ENCODE peak calls at places on chromosomes 12 and 14, in ten cellular contexts. K is HCT116, H is IMR-90, S is GM12878, I is esophagus squamous epithelium, B is A549, X is transverse colon, E is prostate gland, N is stomach, Q is body of pancreas. Y is an unnamed sample. For H3K4me1, the result is how much of the 10 kb centered on the place peaks cover.

GRCh38 chr12:55372521-55372920 is 9.7 kb downstream of the OR6C75 start:
- DNase-seq in S (no peak), X (no peak), Q (no peak), K (no peak), I (no peak), N (no peak), B (no peak), H (no peak), E (no peak), Y (no peak)

GRCh38 chr12:77130193-77130592 is 64.8 kb upstream of the E2F7 start:
- DNase-seq in H (no peak), X (no peak), Q (no peak), I (no peak), E (no peak), N (no peak), B (no peak), K (no peak), S (no peak), Y (no peak)

GRCh38 chr12:6526766-6527525 is 7.4 kb upstream of the GAPDH start:
- DNase-seq in X (no peak), H (no peak), Q (no peak), I (no peak), S (no peak), N (no peak), K (no peak), E (no peak), B (no peak), Y (no peak)

GRCh38 chr12:34347367-34347766 is 325.1 kb downstream of the ALG10 start:
- DNase-seq in E (no peak), H (no peak), B (peak), Q (no peak), S (no peak), N (no peak), X (no peak), K (no peak), I (no peak), Y (no peak)

GRCh38 chr12:26631846-26632245 is 201.1 kb downstream of the ITPR2 start:
- DNase-seq in I (no peak), K (no peak), S (no peak), H (peak), B (no peak), X (no peak), E (no peak), N (no peak), Q (no peak), Y (no peak)

GRCh38 chr12:76275511-76276093 is 72.6 kb downstream of the BBS10 start:
- DNase-seq in B (no peak), N (no peak), H (no peak), E (no peak), I (no peak), Q (no peak), X (no peak), K (no peak), S (no peak), Y (no peak)

GRCh38 chr14:23727566-23728335 is 91.6 kb downstream of the DHRS2 start:
- DNase-seq in I (no peak), S (no peak), H (peak), N (no peak), B (peak), E (no peak), K (peak), Q (peak), X (no peak), Y (no peak)

GRCh38 chr12:75820848-75821578 is 210.6 kb downstream of the PHLDA1 start:
- DNase-seq in N (no peak), S (no peak), K (no peak), Q (peak), B (peak), X (peak), H (peak), E (no peak), I (peak), Y (no peak)

GRCh38 chr14:59897757-59898383 is 22.1 kb upstream of the LRRC9 start:
- DNase-seq in S (no peak), B (peak), E (peak), X (peak), K (peak), Q (peak), H (no peak), N (peak), I (no peak), Y (no peak)

GRCh38 chr14:42110167-42110566 is 503.5 kb downstream of the LRFN5 start:
- DNase-seq in H (peak), N (no peak), E (no peak), S (no peak), X (no peak), K (no peak), B (peak), I (no peak), Q (no peak), Y (no peak)

GRCh38 chr14:63940387-63940786 is 87.6 kb downstream of the SYNE2 start:
- DNase-seq in X (no peak), H (no peak), I (no peak), B (no peak), N (no peak), S (no peak), K (no peak), Q (no peak), E (no peak), Y (no peak)

GRCh38 chr14:83163016-83163415 is 1629.4 kb upstream of the SEL1L start:
- DNase-seq in N (no peak), K (no peak), Q (no peak), X (no peak), I (no peak), B (no peak), E (no peak), S (no peak), H (peak), Y (no peak)

GRCh38 chr12:27901959-27902358 is 70.6 kb downstream of the PTHLH start:
- DNase-seq in Q (no peak), N (no peak), H (peak), K (no peak), I (no peak), S (no peak), B (no peak), E (no peak), X (no peak), Y (no peak)

GRCh38 chr14:105660816-105661531 is 134.6 kb downstream of the TMEM121 start:
- DNase-seq in E (no peak), Q (no peak), X (no peak), I (no peak), B (no peak), S (no peak), H (no peak), K (no peak), N (no peak), Y (no peak)

GRCh38 chr12:114166360-114166759 is 200.2 kb upstream of the RBM19 start:
- DNase-seq in S (no peak), E (no peak), X (no peak), N (no peak), I (no peak), B (peak), K (peak), Q (peak), H (peak), Y (no peak)

GRCh38 chr12:23895792-23896218 is 53.7 kb downstream of the SOX5 start:
- DNase-seq in E (no peak), Q (no peak), S (no peak), N (no peak), H (no peak), K (no peak), X (no peak), I (no peak), B (no peak), Y (no peak)

GRCh38 chr14:94173471-94173884 is 644 bp upstream of the PPP4R4 start:
- DNase-seq in X (peak), K (no peak), N (no peak), I (no peak), B (no peak), Q (no peak), E (peak), S (no peak), H (no peak), Y (no peak)

GRCh38 chr12:42921741-42922511 is 332.4 kb upstream of the PRICKLE1 start:
- DNase-seq in I (no peak), N (no peak), E (peak), K (no peak), Q (no peak), S (no peak), X (no peak), H (peak), B (peak), Y (no peak)

GRCh38 chr12:95731519-95731958 is 59.0 kb downstream of the NTN4 start:
- DNase-seq in I (no peak), Q (no peak), X (no peak), K (no peak), N (no peak), B (no peak), S (peak), H (no peak), E (no peak), Y (no peak)

GRCh38 chr12:57591567-57592325 is 754 bp downstream of the PIP4K2C start:
- DNase-seq in N (peak), I (no peak), K (no peak), Q (peak), S (no peak), H (peak), X (peak), E (no peak), B (no peak), Y (no peak)

GRCh38 chr12:112992541-112993398 is 14.5 kb downstream of the OAS2 start:
- DNase-seq in K (peak), B (peak), I (no peak), Q (peak), S (no peak), E (peak), X (peak), N (peak), H (peak), Y (peak)

GRCh38 chr12:8590842-8591545 is 21.7 kb downstream of the AICDA start:
- DNase-seq in I (no peak), E (no peak), K (no peak), N (no peak), H (no peak), Q (no peak), S (no peak), B (no peak), X (no peak), Y (no peak)

GRCh38 chr14:101078892-101079221 is 175.3 kb upstream of the RTL1 start:
- DNase-seq in E (no peak), I (no peak), N (peak), K (no peak), X (peak), H (no peak), B (no peak), Q (no peak), S (no peak), Y (no peak)

GRCh38 chr12:11823043-11823442 is 173.6 kb downstream of the ETV6 start:
- DNase-seq in B (no peak), H (peak), K (no peak), X (no peak), Q (no peak), I (no peak), N (no peak), S (no peak), E (no peak), Y (no peak)

GRCh38 chr12:126554599-126554998 is 1489.4 kb downstream of the AACS start:
- DNase-seq in E (no peak), K (no peak), B (no peak), I (no peak), X (no peak), S (no peak), H (no peak), Q (no peak), N (no peak), Y (no peak)

GRCh38 chr12:108799528-108800243 is 57.7 kb downstream of the SSH1 start:
- DNase-seq in Q (no peak), B (no peak), S (no peak), I (no peak), N (no peak), H (no peak), E (no peak), X (no peak), K (no peak), Y (no peak)
- H3K4me1 ChIP-seq in Q (under half), B (under half), S (under half), I (under half), N (half or more), H (under half), E (under half), X (under half), K (under half), Y (under half)

DNA sequence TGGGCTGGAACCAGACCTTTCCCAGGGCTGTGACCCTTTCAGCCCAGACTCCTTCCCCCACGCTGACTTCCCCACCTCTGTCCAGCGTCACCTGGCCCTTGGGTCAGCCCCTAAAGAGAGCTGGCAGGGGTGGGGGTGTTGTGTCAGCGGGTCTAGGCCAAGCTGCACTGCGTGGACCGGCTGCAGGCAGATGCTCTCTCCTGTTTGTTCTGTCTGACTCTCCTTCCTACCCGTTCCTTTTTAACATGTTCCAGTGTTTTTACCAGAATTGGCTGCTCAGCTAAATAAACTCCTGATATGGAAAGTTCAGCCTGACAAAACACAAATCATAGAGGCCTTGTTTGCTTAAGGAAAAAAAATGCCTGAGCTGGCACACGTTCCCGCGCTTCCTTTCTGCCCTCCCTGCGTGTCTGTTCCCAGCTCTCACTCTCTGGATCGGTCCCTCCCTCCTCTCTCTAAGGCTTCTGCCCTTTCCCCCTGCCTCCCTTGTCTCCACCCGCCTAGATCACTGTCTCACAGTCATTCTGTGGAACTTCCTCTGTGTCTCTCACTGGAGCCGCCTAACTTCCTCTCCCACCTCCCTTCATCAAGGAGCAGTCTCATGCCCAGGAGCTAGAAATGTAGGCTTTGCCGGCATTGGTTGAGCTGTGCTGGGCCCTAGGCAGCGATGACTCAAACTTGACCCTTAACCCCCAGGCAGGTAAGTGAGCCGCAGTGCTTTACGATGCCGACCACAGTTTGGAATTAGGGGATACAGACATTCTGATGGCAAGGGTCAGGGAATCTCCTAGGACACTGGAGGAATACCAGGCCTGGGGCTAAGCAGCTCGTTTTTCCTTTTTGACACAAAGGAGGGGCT is 15.5 kb upstream of the MLXIP start:
- DNase-seq in K (peak), B (peak), Q (peak), E (peak), S (no peak), X (peak), I (no peak), N (peak), H (peak), Y (peak)
- TF ChIP-seq POLR2A in K (peak), B (no peak), Q (peak), E (no peak), S (no peak), X (peak), I (no peak), N (no peak), H (no peak), Y (no peak)

GRCh38 chr12:54028324-54029201 is at the start of gene HOXC6:
- DNase-seq in I (no peak), H (no peak), X (no peak), Q (no peak), S (no peak), E (no peak), B (peak), N (no peak), K (no peak), Y (no peak)
- H3K4me3 ChIP-seq in I (peak), H (peak), X (no peak), Q (no peak), S (peak), E (no peak), B (peak), N (peak), K (no peak), Y (peak)

GRCh38 chr14:104146651-104147345 is 8.4 kb downstream of the KIF26A start:
- DNase-seq in Q (no peak), E (no peak), I (no peak), N (no peak), X (no peak), B (no peak), H (no peak), K (no peak), S (no peak), Y (peak)
- H3K4me1 ChIP-seq in Q (under half), E (under half), I (under half), N (under half), X (under half), B (under half), H (under half), K (under half), S (under half), Y (under half)

DNA sequence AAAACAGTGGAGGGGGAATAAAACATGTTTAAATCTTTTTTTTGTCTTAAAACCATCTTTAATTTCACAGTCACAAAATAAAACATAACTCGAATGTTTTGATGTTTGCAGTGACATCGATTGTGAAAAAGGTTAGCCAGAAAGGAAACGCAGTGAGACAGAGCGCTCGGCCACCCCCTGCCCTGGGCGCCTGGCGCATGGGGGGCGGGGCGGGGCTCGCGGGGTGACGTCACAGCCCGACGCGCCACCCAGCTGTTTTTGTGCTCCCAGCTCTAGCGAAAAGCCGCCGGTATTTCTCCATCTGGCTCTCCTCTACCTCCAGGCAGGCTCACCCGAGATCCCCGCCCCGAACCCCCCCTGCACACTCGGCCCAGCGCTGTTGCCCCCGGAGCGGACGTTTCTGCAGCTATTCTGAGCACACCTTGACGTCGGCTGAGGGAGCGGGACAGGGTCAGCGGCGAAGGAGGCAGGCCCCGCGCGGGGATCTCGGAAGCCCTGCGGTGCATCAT is at the start of gene GABARAPL1:
- DNase-seq in X (peak), N (peak), Q (peak), B (peak), S (no peak), I (peak), H (peak), K (peak), E (peak), Y (peak)
- TF ChIP-seq POLR2A in X (peak), N (peak), Q (peak), B (no peak), S (no peak), I (no peak), H (peak), K (no peak), E (peak), Y (no peak)

GRCh38 chr12:16555630-16556029 is 50.3 kb downstream of the LMO3 start:
- DNase-seq in E (no peak), B (no peak), Q (no peak), I (no peak), S (no peak), X (no peak), K (no peak), H (peak), N (no peak), Y (no peak)

GRCh38 chr12:16564675-16565074 is 41.3 kb downstream of the LMO3 start:
- DNase-seq in E (no peak), X (no peak), K (no peak), N (no peak), B (no peak), Q (no peak), I (no peak), S (no peak), H (no peak), Y (no peak)

GRCh38 chr12:16562413-16562812 is 43.5 kb downstream of the LMO3 start:
- DNase-seq in E (no peak), N (no peak), S (no peak), K (no peak), Q (no peak), H (no peak), I (no peak), X (no peak), B (no peak), Y (no peak)

GRCh38 chr12:16563519-16563918 is 42.4 kb downstream of the LMO3 start:
- DNase-seq in Q (no peak), B (no peak), H (no peak), I (no peak), S (no peak), N (no peak), E (no peak), X (no peak), K (no peak), Y (no peak)

GRCh38 chr12:16560273-16560672 is 45.7 kb downstream of the LMO3 start:
- DNase-seq in H (no peak), S (no peak), I (no peak), X (no peak), B (no peak), Q (no peak), K (no peak), E (no peak), N (no peak), Y (no peak)
- H3K4me3 ChIP-seq in H (no peak), S (no peak), I (no peak), X (no peak), B (no peak), Q (no peak), K (no peak), E (no peak), N (no peak), Y (no peak)

GRCh38 chr14:55120466-55121144 is 8.4 kb upstream of the LGALS3 start:
- DNase-seq in K (no peak), X (peak), B (no peak), Q (peak), E (no peak), N (peak), I (no peak), H (no peak), S (no peak), Y (no peak)

GRCh38 chr14:55122441-55122986 is 6.5 kb upstream of the LGALS3 start:
- DNase-seq in S (no peak), B (no peak), X (peak), N (peak), H (peak), I (no peak), K (no peak), E (peak), Q (peak), Y (no peak)

GRCh38 chr14:55123101-55123500 is 6.0 kb upstream of the LGALS3 start:
- DNase-seq in E (no peak), B (no peak), N (no peak), K (no peak), X (no peak), H (peak), I (no peak), S (no peak), Q (peak), Y (no peak)

GRCh38 chr14:55121146-55121545 is 7.9 kb upstream of the LGALS3 start:
- DNase-seq in B (no peak), N (no peak), Q (no peak), K (no peak), X (peak), H (no peak), E (no peak), I (no peak), S (no peak), Y (no peak)

DNA sequence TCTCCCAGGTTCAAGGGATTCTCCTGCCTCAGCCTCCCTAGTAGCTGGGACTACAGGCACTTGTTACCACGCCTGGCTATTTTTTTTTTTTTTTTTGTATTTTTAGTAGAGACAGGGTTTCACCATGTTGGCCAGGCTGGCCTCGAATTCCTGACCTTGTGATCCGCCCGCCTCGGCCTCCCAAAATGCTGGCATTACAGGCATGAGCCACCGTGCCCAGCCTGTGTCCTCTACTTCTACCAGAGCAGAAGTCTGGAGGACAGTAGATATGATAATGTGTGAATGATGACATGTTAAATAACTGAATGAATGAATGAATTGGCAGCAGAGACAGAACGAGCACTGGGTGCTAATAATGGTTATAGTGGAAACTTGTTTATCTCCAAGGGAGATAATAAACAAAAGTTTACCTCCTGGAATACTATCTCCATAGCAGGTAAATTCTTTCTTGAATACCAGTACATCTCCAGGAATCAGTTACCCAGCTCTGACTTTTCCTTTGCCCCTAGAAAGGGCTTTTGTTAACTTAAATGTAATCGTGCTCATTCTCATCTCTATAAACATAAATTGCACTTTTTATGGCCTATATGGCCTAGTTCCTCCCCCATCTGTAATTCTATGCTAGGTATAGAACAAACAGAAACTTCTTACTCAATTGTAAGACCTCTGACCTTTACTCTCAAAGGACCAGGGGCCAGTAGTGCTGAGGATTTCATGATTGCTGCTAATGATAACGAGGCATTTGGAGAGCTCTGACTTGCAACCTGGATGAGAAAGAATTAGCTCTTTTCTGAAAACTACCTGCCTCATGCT is 7.2 kb upstream of the LGALS3 start:
- DNase-seq in Q (no peak), H (no peak), X (no peak), K (no peak), B (no peak), S (no peak), I (no peak), N (no peak), E (no peak), Y (no peak)
- H3K4me1 ChIP-seq in Q (under half), H (under half), X (half or more), K (under half), B (under half), S (under half), I (under half), N (half or more), E (under half), Y (under half)

Y was measured in Peyer's patch.